ENCODE peak calls at places on chromosomes 16 and 17, in eight cellular contexts. Z, K, P, A, F, O, R and X are unnamed samples. For H3K27me3, the result is how much of the 10 kb centered on the place peaks cover.

GRCh38 chr17:79619636-79620206 is 8.9 kb upstream of the RBFOX3 start:
- DNase-seq in K (no peak), R (no peak), A (peak), P (no peak), F (peak), Z (no peak), O (no peak), X (no peak)

GRCh38 chr16:77063617-77064016 is 127.4 kb upstream of the MON1B start:
- DNase-seq in K (no peak), O (no peak), R (no peak), Z (no peak), A (no peak), F (no peak), P (peak), X (no peak)

GRCh38 chr16:21985524-21985923 is 15.4 kb downstream of the PDZD9 start:
- DNase-seq in O (no peak), R (no peak), F (no peak), A (no peak), Z (no peak), K (no peak), P (no peak), X (no peak)

GRCh38 chr16:64202571-64202970 is 919.3 kb downstream of the CDH11 start:
- DNase-seq in K (no peak), R (no peak), Z (no peak), P (no peak), A (no peak), O (no peak), F (no peak), X (no peak)

GRCh38 chr17:76468634-76469010 is 1.2 kb downstream of the AANAT start:
- DNase-seq in R (no peak), F (no peak), O (no peak), K (no peak), Z (no peak), P (no peak), A (no peak), X (no peak)

GRCh38 chr16:3792472-3793012 is 75.2 kb upstream of the TRAP1 start:
- DNase-seq in R (no peak), Z (no peak), F (no peak), K (no peak), O (no peak), A (no peak), P (no peak), X (no peak)

GRCh38 chr16:17970816-17971291 is 365.7 kb downstream of the NPIPA8 start:
- DNase-seq in P (no peak), O (no peak), Z (no peak), K (no peak), F (no peak), A (no peak), R (no peak), X (no peak)

GRCh38 chr17:8015957-8016631 is 13.7 kb downstream of the GUCY2D start:
- DNase-seq in P (no peak), O (no peak), A (no peak), F (no peak), R (no peak), K (peak), Z (no peak), X (no peak)

GRCh38 chr16:84482001-84482891 is 22.2 kb downstream of the MEAK7 start:
- DNase-seq in A (peak), R (no peak), P (no peak), Z (no peak), F (no peak), O (no peak), K (no peak), X (no peak)

GRCh38 chr16:87317766-87318121 is 552 bp upstream of the C16orf95 start:
- DNase-seq in R (no peak), P (peak), A (no peak), K (no peak), O (no peak), Z (no peak), F (no peak), X (peak)

GRCh38 chr17:76957600-76958464 is 89.6 kb downstream of the MGAT5B start:
- DNase-seq in P (no peak), K (no peak), F (no peak), Z (no peak), R (no peak), A (no peak), O (no peak), X (no peak)

GRCh38 chr17:40545660-40546059 is 19.6 kb downstream of the CCR7 start:
- DNase-seq in A (peak), Z (no peak), P (no peak), R (no peak), K (no peak), O (no peak), F (peak), X (no peak)

GRCh38 chr17:12613566-12613965 is 52.1 kb upstream of the MYOCD start:
- DNase-seq in K (no peak), A (no peak), F (no peak), P (no peak), R (no peak), O (no peak), Z (peak), X (no peak)

GRCh38 chr16:49351119-49351518 is 22.5 kb upstream of the C16orf78 start:
- DNase-seq in R (no peak), O (no peak), Z (no peak), K (no peak), F (no peak), A (no peak), P (no peak), X (no peak)

GRCh38 chr17:7174603-7175362 is 4.4 kb downstream of the ASGR1 start:
- DNase-seq in O (no peak), A (no peak), K (no peak), F (no peak), R (no peak), P (no peak), Z (no peak), X (no peak)

GRCh38 chr17:74110467-74110866 is 93.0 kb upstream of the RPL38 start:
- DNase-seq in F (no peak), K (no peak), Z (no peak), O (no peak), P (no peak), R (no peak), A (no peak), X (no peak)

GRCh38 chr17:9021158-9021984 is at the start of gene NTN1:
- DNase-seq in Z (peak), F (peak), O (peak), P (peak), R (peak), K (peak), A (no peak), X (no peak)

GRCh38 chr17:44397479-44398440 is 8.3 kb upstream of the ITGA2B start:
- DNase-seq in P (no peak), R (no peak), O (no peak), A (no peak), K (no peak), Z (no peak), F (no peak), X (no peak)

GRCh38 chr16:20844054-20844453 is 37.7 kb downstream of the REXO5 start:
- DNase-seq in F (no peak), K (no peak), R (peak), P (no peak), Z (no peak), A (no peak), O (no peak), X (no peak)

GRCh38 chr17:41942626-41943025 is 12.2 kb downstream of the ODAD4 start:
- DNase-seq in R (no peak), Z (no peak), O (no peak), P (no peak), K (no peak), F (no peak), A (no peak), X (no peak)

GRCh38 chr17:40203131-40203530 is 16.0 kb upstream of the WIPF2 start:
- DNase-seq in A (no peak), F (no peak), O (no peak), Z (no peak), P (no peak), K (no peak), R (no peak), X (no peak)

GRCh38 chr17:35731239-35731931 is at the start of gene RASL10B:
- DNase-seq in F (peak), R (peak), P (peak), Z (no peak), K (no peak), A (no peak), O (peak), X (no peak)

GRCh38 chr17:48181653-48182052 is 74.1 kb downstream of the SNX11 start:
- DNase-seq in Z (peak), F (no peak), K (peak), A (no peak), R (no peak), P (no peak), O (no peak), X (no peak)

GRCh38 chr16:70429888-70430666 is 8.8 kb downstream of the ST3GAL2 start:
- DNase-seq in K (no peak), Z (no peak), R (no peak), P (no peak), F (no peak), O (no peak), A (no peak), X (no peak)

GRCh38 chr17:44523672-44523972 is 20.4 kb upstream of the GPATCH8 start:
- DNase-seq in R (no peak), A (no peak), P (no peak), F (no peak), K (no peak), O (no peak), Z (no peak), X (no peak)

GRCh38 chr16:28590384-28591340 is 6.2 kb downstream of the SULT1A2 start:
- DNase-seq in Z (no peak), P (no peak), A (no peak), O (no peak), F (no peak), K (no peak), R (no peak), X (no peak)

GRCh38 chr17:38701504-38702165 is 3.4 kb upstream of the MLLT6 start:
- DNase-seq in P (no peak), F (no peak), A (no peak), Z (peak), R (peak), K (no peak), O (peak), X (no peak)

GRCh38 chr16:80971814-80972213 is 34.9 kb downstream of the CMC2 start:
- DNase-seq in K (no peak), Z (no peak), A (no peak), F (no peak), O (no peak), R (no peak), P (no peak), X (no peak)

GRCh38 chr16:56450275-56450889 is 750 bp downstream of the NUDT21 start:
- DNase-seq in O (no peak), P (no peak), R (no peak), A (no peak), F (no peak), Z (peak), K (no peak), X (no peak)

GRCh38 chr17:1259910-1260389 is 10.3 kb upstream of the BHLHA9 start:
- DNase-seq in F (no peak), O (no peak), R (peak), Z (no peak), A (no peak), P (no peak), K (no peak), X (no peak)

GRCh38 chr16:10936585-10936984 is 5.7 kb downstream of the DEXI start:
- DNase-seq in O (no peak), Z (no peak), F (no peak), P (no peak), A (no peak), K (no peak), R (no peak), X (no peak)

GRCh38 chr17:42135664-42136653 is 13.4 kb downstream of the HSPB9 start:
- DNase-seq in A (no peak), O (no peak), Z (no peak), R (no peak), K (peak), P (peak), F (peak), X (no peak)

GRCh38 chr16:50858877-50859627 is 117.2 kb downstream of the CYLD start:
- DNase-seq in O (no peak), Z (no peak), F (no peak), P (no peak), A (no peak), R (no peak), K (no peak), X (no peak)

GRCh38 chr17:48630925-48631692 is 5.0 kb upstream of the HOXB9 start:
- DNase-seq in O (no peak), F (peak), A (no peak), R (no peak), K (no peak), P (no peak), Z (no peak), X (no peak)

GRCh38 chr17:56681561-56682266 is 88.2 kb downstream of the NOG start:
- DNase-seq in P (no peak), K (peak), R (no peak), F (no peak), O (no peak), Z (peak), A (no peak), X (peak)

GRCh38 chr16:50547944-50548658 is at the start of gene NKD1:
- DNase-seq in F (peak), P (peak), R (peak), A (peak), K (peak), O (peak), Z (peak), X (no peak)

GRCh38 chr16:48117217-48118105 is 38.3 kb downstream of the ABCC12 start:
- DNase-seq in R (peak), Z (peak), O (peak), F (no peak), A (no peak), K (peak), P (peak), X (no peak)

DNA sequence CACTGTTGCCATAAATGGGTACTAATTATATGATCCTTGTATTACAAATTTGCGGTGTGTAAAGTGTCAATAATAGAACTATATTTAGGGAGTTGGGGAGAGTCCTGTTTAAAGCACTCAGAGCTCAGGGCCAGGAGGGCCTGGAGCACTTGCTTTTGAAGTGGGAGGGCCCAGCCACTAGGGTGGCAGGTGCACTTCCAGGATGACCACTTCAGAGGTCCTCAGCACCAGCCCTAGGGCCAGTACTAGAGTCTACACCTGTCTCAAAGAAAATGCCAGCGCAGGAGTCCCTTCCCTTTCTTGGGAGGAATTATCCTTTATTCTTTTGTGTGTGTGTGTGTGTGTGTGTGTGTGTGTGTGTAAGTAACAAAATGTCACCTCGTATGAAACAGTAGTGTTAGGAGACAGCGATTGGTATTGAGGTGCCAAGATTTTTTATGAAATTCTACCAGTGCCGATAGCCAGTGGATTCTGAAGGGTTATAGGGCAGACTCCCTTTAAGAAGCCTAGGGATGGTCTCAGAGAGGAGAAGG is 31.9 kb downstream of the MYO18A start:
- DNase-seq in A (no peak), P (no peak), O (no peak), F (no peak), K (no peak), Z (no peak), R (no peak), X (no peak)
- H3K4me3 ChIP-seq in A (peak), P (no peak), O (peak), F (peak), K (peak), Z (peak), R (no peak), X (peak)

DNA sequence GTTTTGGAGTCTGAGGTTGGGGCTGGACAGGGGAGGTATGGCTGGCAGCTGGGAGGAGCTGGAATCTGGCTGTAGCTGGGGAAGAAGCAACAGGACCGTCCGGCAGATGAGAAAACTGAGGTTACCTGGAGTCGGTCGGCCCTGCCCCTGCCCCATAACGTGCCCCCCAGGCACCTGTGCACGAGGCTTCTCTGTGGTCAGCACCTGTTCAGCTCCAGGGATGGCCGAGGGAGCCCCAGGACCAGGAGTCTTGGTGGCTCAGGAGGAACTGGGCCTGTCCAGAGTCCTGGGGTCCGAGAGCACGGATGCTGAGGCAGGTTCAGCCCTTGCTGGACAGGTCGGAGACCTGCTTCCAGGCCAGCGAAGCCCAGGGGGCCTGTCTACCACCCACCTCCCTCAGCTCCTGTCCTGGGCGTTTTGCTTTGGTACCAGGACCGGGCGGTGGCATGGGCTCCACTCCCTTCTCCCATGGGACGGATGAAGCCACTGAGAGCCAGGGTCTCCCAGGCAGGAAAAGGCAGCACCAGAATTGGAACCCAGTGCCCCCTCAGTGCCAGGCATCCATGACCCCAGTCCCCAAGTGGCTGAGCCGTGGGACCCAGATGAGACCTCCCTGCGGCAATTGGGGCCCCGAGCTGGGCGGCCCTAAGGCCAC is 17.1 kb upstream of the CBFA2T3 start:
- DNase-seq in O (no peak), R (no peak), A (no peak), Z (no peak), K (no peak), F (no peak), P (no peak), X (no peak)
- H3K27me3 ChIP-seq in O (under half), R (under half), A (under half), Z (under half), K (half or more), F (under half), P (half or more), X (under half)

GRCh38 chr16:8712589-8713361 is 38.4 kb downstream of the ABAT start:
- DNase-seq in R (no peak), A (no peak), O (no peak), K (no peak), Z (no peak), F (no peak), P (no peak), X (no peak)
- H3K4me3 ChIP-seq in R (no peak), A (no peak), O (no peak), K (no peak), Z (no peak), F (no peak), P (no peak), X (no peak)

DNA sequence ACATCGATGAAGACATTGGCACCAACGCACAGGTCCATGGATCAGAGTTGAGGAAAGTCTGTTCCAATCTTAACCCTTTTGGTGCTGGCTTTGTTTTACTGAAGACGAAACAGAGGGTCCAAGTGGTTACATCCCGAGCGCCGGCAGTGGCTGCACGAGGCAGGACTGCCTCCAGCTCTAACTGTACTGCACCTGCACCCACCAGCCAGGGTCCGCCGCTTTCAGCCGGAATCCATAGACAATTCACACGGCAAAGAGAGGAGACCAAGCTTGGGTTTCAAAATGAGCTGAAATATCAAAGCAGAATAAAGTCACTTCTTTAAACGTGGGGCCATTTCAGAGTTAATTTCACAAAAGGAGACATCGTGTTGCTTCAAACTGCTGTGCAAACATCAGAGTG is 21.2 kb upstream of the ZC3H18 start:
- DNase-seq in K (no peak), Z (no peak), R (no peak), F (no peak), P (no peak), A (no peak), O (no peak), X (no peak)
- H3K27me3 ChIP-seq in K (half or more), Z (under half), R (under half), F (under half), P (under half), A (under half), O (under half), X (under half)

DNA sequence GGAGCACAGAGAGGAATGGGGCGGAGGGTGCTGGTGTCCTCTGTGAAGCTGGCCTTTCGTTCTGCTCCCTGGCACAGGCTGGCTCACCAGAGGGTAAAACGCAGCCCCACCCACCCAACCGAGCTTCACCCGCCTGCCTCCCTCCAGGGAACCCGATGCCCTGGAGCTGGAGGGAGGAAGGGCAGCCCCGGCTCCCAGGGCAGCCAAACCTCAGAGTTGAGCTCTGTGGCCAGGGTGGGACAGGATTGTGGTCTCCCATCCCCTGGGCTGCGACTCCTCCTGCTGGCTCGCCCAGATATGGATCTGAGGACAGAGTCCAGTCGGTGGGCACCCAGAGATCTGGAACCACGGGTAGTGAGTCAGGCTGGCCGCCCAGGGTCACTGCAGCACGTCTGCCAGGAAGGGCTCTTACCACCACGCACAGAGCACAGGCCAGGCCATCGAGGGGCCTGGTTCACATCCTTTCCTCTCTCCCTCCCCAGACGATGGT is 42.6 kb upstream of the CHMP6 start:
- DNase-seq in O (no peak), R (no peak), A (no peak), P (no peak), Z (no peak), F (peak), K (no peak), X (no peak)
- H3K4me3 ChIP-seq in O (no peak), R (no peak), A (no peak), P (no peak), Z (no peak), F (no peak), K (no peak), X (no peak)

DNA sequence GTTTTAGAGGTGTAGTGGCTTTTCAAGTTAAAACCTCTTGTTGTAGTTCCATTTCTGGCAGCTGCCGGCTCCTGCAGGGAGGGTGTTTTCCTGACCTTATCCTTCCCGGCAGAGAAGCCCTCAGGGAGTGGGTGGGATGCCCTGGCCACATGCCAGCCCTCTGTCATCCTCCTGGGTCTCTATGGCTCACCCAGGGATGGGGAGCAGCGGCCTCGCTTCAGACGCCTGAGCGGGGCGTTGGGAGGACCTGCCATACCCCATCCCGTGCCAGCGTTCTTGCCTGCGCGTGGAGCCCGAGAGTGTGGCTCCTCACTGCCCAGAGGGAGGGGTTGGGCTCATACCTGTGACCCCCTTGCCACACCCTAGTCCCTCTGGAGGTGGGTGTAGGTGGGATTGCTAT is 11.9 kb downstream of the KCNJ12 start:
- DNase-seq in P (peak), A (no peak), K (no peak), R (no peak), F (no peak), Z (no peak), O (no peak), X (no peak)
- H3K27me3 ChIP-seq in P (under half), A (under half), K (under half), R (under half), F (under half), Z (under half), O (under half), X (under half)